ENCODE peak calls at places on chromosomes 13 and 19, in eight cellular contexts. One of them, this sample, is unnamed.

GRCh38 chr19:6551607-6552450 is 21.0 kb downstream of the TNFSF9 start:
- DNase-seq in AML-193: no peak
- DNase-seq in effector CD4-positive, alpha-beta T cell: peak
- DNase-seq in HT1080: no peak
- DNase-seq in HS-27A: no peak
- DNase-seq in T-cell: peak
- DNase-seq in tibial nerve: no peak
- DNase-seq in thoracic aorta: no peak
- DNase-seq in this sample: no peak

GRCh38 chr19:57016076-57016475 is 103.7 kb upstream of the USP29 start:
- DNase-seq in effector CD4-positive, alpha-beta T cell: no peak
- DNase-seq in AML-193: no peak
- DNase-seq in HS-27A: no peak
- DNase-seq in tibial nerve: no peak
- DNase-seq in T-cell: no peak
- DNase-seq in HT1080: no peak
- DNase-seq in thoracic aorta: no peak
- DNase-seq in this sample: no peak

GRCh38 chr19:56720281-56720680 is 48.7 kb upstream of the ZNF835 start:
- DNase-seq in T-cell: no peak
- DNase-seq in thoracic aorta: no peak
- DNase-seq in HS-27A: no peak
- DNase-seq in AML-193: no peak
- DNase-seq in effector CD4-positive, alpha-beta T cell: no peak
- DNase-seq in tibial nerve: no peak
- DNase-seq in HT1080: peak
- DNase-seq in this sample: no peak

GRCh38 chr13:21735621-21736401 is 64.9 kb downstream of the FGF9 start:
- DNase-seq in tibial nerve: no peak
- DNase-seq in effector CD4-positive, alpha-beta T cell: no peak
- DNase-seq in HS-27A: no peak
- DNase-seq in T-cell: no peak
- DNase-seq in AML-193: no peak
- DNase-seq in thoracic aorta: no peak
- DNase-seq in HT1080: no peak
- DNase-seq in this sample: no peak

GRCh38 chr19:4688587-4688986 is 18.4 kb upstream of the MYDGF start:
- DNase-seq in effector CD4-positive, alpha-beta T cell: no peak
- DNase-seq in HT1080: no peak
- DNase-seq in T-cell: no peak
- DNase-seq in tibial nerve: no peak
- DNase-seq in thoracic aorta: no peak
- DNase-seq in HS-27A: no peak
- DNase-seq in AML-193: no peak
- DNase-seq in this sample: no peak

GRCh38 chr19:16529466-16530144 is 12.6 kb downstream of the CHERP start:
- DNase-seq in effector CD4-positive, alpha-beta T cell: no peak
- DNase-seq in thoracic aorta: no peak
- DNase-seq in HT1080: no peak
- DNase-seq in tibial nerve: no peak
- DNase-seq in HS-27A: no peak
- DNase-seq in AML-193: no peak
- DNase-seq in T-cell: no peak
- DNase-seq in this sample: no peak

GRCh38 chr13:99991013-99991805 is 9.6 kb downstream of the ZIC2 start:
- DNase-seq in AML-193: no peak
- DNase-seq in thoracic aorta: no peak
- DNase-seq in HS-27A: no peak
- DNase-seq in tibial nerve: no peak
- DNase-seq in T-cell: no peak
- DNase-seq in effector CD4-positive, alpha-beta T cell: no peak
- DNase-seq in HT1080: no peak
- DNase-seq in this sample: no peak

GRCh38 chr19:853014-853553 is 981 bp downstream of the ELANE start:
- DNase-seq in tibial nerve: no peak
- DNase-seq in AML-193: no peak
- DNase-seq in HS-27A: no peak
- DNase-seq in effector CD4-positive, alpha-beta T cell: no peak
- DNase-seq in HT1080: no peak
- DNase-seq in T-cell: no peak
- DNase-seq in thoracic aorta: no peak
- DNase-seq in this sample: no peak

GRCh38 chr13:20193924-20194631 is 1.3 kb upstream of the GJB2 start:
- DNase-seq in AML-193: no peak
- DNase-seq in effector CD4-positive, alpha-beta T cell: no peak
- DNase-seq in HT1080: no peak
- DNase-seq in HS-27A: no peak
- DNase-seq in T-cell: no peak
- DNase-seq in tibial nerve: no peak
- DNase-seq in thoracic aorta: no peak
- DNase-seq in this sample: no peak

GRCh38 chr19:39444598-39445257 is 654 bp upstream of the SUPT5H start:
- DNase-seq in thoracic aorta: no peak
- DNase-seq in AML-193: peak
- DNase-seq in T-cell: no peak
- DNase-seq in HS-27A: no peak
- DNase-seq in tibial nerve: no peak
- DNase-seq in effector CD4-positive, alpha-beta T cell: no peak
- DNase-seq in HT1080: no peak
- DNase-seq in this sample: no peak

GRCh38 chr19:31664997-31665396 is 315.8 kb upstream of the TSHZ3 start:
- DNase-seq in tibial nerve: no peak
- DNase-seq in thoracic aorta: no peak
- DNase-seq in effector CD4-positive, alpha-beta T cell: no peak
- DNase-seq in T-cell: no peak
- DNase-seq in HT1080: no peak
- DNase-seq in HS-27A: no peak
- DNase-seq in AML-193: no peak
- DNase-seq in this sample: no peak

GRCh38 chr19:16036397-16036925 is 39.8 kb upstream of the TPM4 start:
- DNase-seq in AML-193: no peak
- DNase-seq in T-cell: no peak
- DNase-seq in thoracic aorta: no peak
- DNase-seq in HT1080: no peak
- DNase-seq in tibial nerve: no peak
- DNase-seq in HS-27A: no peak
- DNase-seq in effector CD4-positive, alpha-beta T cell: no peak
- DNase-seq in this sample: no peak

GRCh38 chr19:33438016-33438671 is 64.6 kb downstream of the CEBPG start:
- DNase-seq in HT1080: no peak
- DNase-seq in thoracic aorta: no peak
- DNase-seq in tibial nerve: no peak
- DNase-seq in HS-27A: no peak
- DNase-seq in AML-193: no peak
- DNase-seq in effector CD4-positive, alpha-beta T cell: no peak
- DNase-seq in T-cell: no peak
- DNase-seq in this sample: no peak

GRCh38 chr13:113584870-113585671 is 518 bp downstream of the TFDP1 start:
- DNase-seq in AML-193: no peak
- DNase-seq in HT1080: peak
- DNase-seq in HS-27A: no peak
- DNase-seq in T-cell: no peak
- DNase-seq in tibial nerve: no peak
- DNase-seq in thoracic aorta: no peak
- DNase-seq in effector CD4-positive, alpha-beta T cell: no peak
- DNase-seq in this sample: no peak